ENCODE peak calls at places on chromosomes 2 and 18, in four cellular contexts. Y, S, I and W are unnamed samples.

GRCh38 chr2:166092889-166093288 is 34.9 kb downstream of the SCN1A start:
- DNase-seq in Y (peak; percentile 92), S (no peak), I (no peak), W (no peak)

GRCh38 chr18:63155169-63155852 is 164.3 kb downstream of the BCL2 start:
- DNase-seq in Y (no peak), S (peak; percentile 74), I (peak; percentile 76), W (peak; percentile 39)

GRCh38 chr2:119022678-119023077 is 80.7 kb downstream of the MARCO start:
- DNase-seq in Y (no peak), S (no peak), I (no peak), W (no peak)

GRCh38 chr2:198852248-198852647 is 605.5 kb downstream of the SATB2 start:
- DNase-seq in Y (no peak), S (no peak), I (no peak), W (no peak)

GRCh38 chr2:116980354-116980753 is 834.1 kb upstream of the DDX18 start:
- DNase-seq in Y (no peak), S (no peak), I (no peak), W (no peak)

GRCh38 chr18:11065061-11065460 is 84.3 kb downstream of the PIEZO2 start:
- DNase-seq in Y (no peak), S (no peak), I (no peak), W (no peak)

GRCh38 chr2:167749641-167750040 is 497.8 kb downstream of the STK39 start:
- DNase-seq in Y (no peak), S (no peak), I (no peak), W (no peak)

GRCh38 chr2:191894681-191895147 is 47.8 kb upstream of the CAVIN2 start:
- DNase-seq in Y (peak; percentile 86), S (no peak), I (no peak), W (no peak)

GRCh38 chr2:125167152-125167551 is 1142.1 kb downstream of the CNTNAP5 start:
- DNase-seq in Y (peak; percentile 5), S (no peak), I (no peak), W (no peak)

GRCh38 chr2:21441442-21441841 is 317.7 kb downstream of the TDRD15 start:
- DNase-seq in Y (no peak), S (no peak), I (no peak), W (no peak)

GRCh38 chr2:31365348-31365747 is 49.2 kb downstream of the XDH start:
- DNase-seq in Y (no peak), S (no peak), I (no peak), W (no peak)

GRCh38 chr2:188665196-188665595 is 309.0 kb upstream of the COL3A1 start:
- DNase-seq in Y (peak; percentile 55), S (no peak), I (no peak), W (no peak)

GRCh38 chr2:28956890-28957289 is 24.2 kb upstream of the TOGARAM2 start:
- DNase-seq in Y (no peak), S (no peak), I (no peak), W (no peak)

GRCh38 chr2:126644630-126645191 is 11.2 kb upstream of the GYPC start:
- DNase-seq in Y (no peak), S (no peak), I (no peak), W (no peak)

GRCh38 chr2:235170536-235171510 is 219.0 kb downstream of the SH3BP4 start:
- DNase-seq in Y (peak; percentile 60), S (no peak), I (no peak), W (peak; percentile 73)

GRCh38 chr2:25341753-25342371 is at the start of gene DNMT3A:
- DNase-seq in Y (peak; percentile 55), S (peak; percentile 82), I (peak; percentile 74), W (peak; percentile 59)

GRCh38 chr2:176656055-176656775 is 387.0 kb downstream of the MTX2 start:
- DNase-seq in Y (no peak), S (no peak), I (no peak), W (no peak)

GRCh38 chr2:176657391-176657790 is 388.1 kb downstream of the MTX2 start:
- DNase-seq in Y (no peak), S (no peak), I (no peak), W (no peak)

GRCh38 chr2:176658708-176659107 is 389.5 kb downstream of the MTX2 start:
- DNase-seq in Y (no peak), S (no peak), I (no peak), W (no peak)

GRCh38 chr2:176653856-176654443 is 384.7 kb downstream of the MTX2 start:
- DNase-seq in Y (peak; percentile 55), S (peak; percentile 34), I (peak; percentile 39), W (peak; percentile 69)

DNA sequence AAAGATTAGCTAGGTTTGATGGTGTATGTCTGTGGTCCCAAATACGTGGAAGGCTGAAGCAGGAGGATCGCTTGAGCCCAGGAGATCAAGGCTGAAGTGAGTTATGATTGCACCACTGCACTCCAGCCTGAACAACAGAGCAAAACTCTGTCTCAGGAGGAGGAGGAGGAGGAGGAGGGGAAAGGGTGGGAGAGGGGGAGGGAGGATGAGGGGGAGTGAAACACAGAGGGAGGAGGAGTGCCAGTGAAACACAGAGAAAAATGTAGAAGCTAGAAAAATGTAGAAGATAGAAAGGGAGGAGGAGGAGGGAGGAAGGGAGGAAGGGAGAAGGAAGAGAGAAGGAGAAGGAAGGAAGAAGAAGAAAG is 387.5 kb downstream of the MTX2 start:
- DNase-seq in Y (no peak), S (no peak), I (no peak), W (no peak)
- H3K4me3 ChIP-seq in Y (no peak overlapping the region), S (no peak overlapping the region), I (no peak overlapping the region), W (no peak overlapping the region)

DNA sequence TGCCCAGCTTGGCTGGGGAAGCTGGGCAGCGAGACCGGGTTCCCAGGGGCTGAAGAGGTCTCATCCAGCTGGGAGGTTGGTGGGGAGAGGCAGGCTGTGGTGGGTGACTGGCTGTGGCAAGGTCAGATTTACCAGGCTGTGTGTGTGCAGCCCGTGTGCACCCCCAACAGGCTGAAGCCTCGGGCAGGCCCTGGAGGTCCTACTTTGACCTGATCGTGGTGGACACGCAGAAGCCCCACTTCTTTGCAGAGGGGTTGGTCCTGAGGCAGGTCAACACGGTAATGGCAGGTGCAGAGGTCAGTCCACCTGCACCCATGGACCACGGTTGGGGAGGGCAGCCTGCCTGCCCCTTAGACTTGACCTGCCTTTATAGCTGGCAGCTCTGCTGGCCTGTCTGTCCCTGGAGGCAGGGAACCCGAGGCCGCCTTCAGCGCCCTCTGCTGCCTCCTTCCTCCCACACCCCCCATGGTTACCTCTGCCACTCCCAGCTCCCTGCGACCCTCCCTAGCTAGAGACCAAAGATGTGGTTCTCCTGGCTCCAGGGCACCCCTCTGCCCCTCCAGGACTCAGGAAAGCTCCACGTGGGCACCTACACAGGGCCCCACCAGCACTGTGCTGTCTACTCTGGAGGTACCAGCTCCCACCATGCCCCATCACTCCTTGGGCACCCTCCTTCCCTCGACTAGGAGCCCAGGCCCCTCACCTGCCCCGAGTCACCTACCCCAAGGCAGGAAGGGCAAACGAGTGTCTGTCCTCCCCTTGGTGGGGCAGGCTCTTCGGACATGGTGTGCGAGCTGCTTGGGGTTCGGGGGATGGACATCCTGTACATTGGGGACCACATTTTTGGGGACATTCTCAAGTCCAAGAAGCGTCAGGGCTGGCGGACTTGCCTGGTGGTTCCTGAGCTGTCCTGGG is 4.0 kb downstream of the NT5DC4 start:
- DNase-seq in Y (no peak), S (no peak), I (no peak), W (no peak)
- TF ChIP-seq CTCF in Y (peak; percentile 26), S (no peak), I (no peak), W (no peak)

DNA sequence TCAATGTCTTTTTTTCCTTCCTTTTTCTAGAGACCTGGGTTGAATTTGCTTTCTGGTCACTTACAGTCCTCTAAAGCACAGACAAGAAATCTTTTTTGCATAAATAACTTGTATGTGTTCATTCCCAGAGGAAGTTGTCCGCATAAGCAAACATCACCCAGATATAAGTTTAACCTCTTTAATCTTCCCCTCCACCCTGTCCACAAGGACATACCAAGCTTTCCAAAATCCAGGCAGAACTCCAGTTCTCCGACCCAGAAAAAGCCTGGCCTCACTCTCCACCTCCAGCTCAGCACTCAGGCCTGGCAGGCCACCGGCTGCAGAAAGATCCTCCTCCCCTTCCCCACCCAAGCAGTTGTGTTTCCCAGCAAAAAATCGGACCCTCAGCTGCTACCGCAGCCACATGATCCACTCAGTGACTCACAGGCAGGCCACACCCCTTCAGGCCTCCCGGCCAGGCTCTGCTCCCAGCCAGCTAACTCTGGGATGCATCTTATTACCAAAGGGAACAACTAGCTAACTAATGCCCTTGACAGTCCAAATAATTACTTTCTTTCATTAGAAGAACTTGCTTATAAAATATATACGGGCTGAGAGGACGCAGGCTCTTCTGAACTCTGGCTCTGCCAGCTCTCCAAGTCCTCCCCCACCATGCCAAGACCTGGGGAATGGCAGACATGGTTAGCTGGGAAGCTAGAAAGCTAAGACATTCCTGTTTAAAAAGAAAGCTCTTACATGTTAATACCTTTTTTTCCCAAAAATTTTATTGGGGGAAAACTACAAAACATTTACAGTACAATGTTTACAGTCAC is 4.5 kb downstream of the ZFP36L2 start:
- DNase-seq in Y (peak; percentile 97), S (peak; percentile 91), I (peak; percentile 83), W (peak; percentile 87)
- H3K36me3 ChIP-seq in Y (peaks cover 24% of the 10 kb centered on the region), S (peaks cover 35% of the 10 kb centered on the region), I (peaks cover 27% of the 10 kb centered on the region), W (peaks cover 21% of the 10 kb centered on the region)

GRCh38 chr2:135471106-135471505 is 59.9 kb downstream of the ZRANB3 start:
- DNase-seq in Y (no peak), S (no peak), I (no peak), W (no peak)

GRCh38 chr2:135473567-135473966 is 57.5 kb downstream of the ZRANB3 start:
- DNase-seq in Y (peak; percentile 8), S (no peak), I (no peak), W (no peak)

GRCh38 chr2:135475128-135475527 is 55.9 kb downstream of the ZRANB3 start:
- DNase-seq in Y (no peak), S (no peak), I (no peak), W (no peak)
- H3K4me3 ChIP-seq in Y (no peak overlapping the region), S (no peak overlapping the region), I (no peak overlapping the region), W (no peak overlapping the region)

GRCh38 chr2:23622466-23622865 is 237.5 kb downstream of the KLHL29 start:
- DNase-seq in Y (no peak), S (no peak), I (no peak), W (no peak)

GRCh38 chr2:23622966-23623665 is 238.1 kb downstream of the KLHL29 start:
- DNase-seq in Y (no peak), S (no peak), I (no peak), W (no peak)

GRCh38 chr2:23624915-23625314 is 239.9 kb downstream of the KLHL29 start:
- DNase-seq in Y (no peak), S (no peak), I (no peak), W (no peak)

GRCh38 chr2:23625726-23626125 is 240.7 kb downstream of the KLHL29 start:
- DNase-seq in Y (no peak), S (no peak), I (no peak), W (no peak)

GRCh38 chr2:23624378-23624777 is 239.4 kb downstream of the KLHL29 start:
- DNase-seq in Y (no peak), S (no peak), I (no peak), W (peak; percentile 19)
- TF ChIP-seq CTCF in Y (peak; percentile 31), S (peak; percentile 29), I (no peak), W (peak; percentile 55)

GRCh38 chr18:3256693-3257626 is 5.0 kb upstream of the MYL12B start:
- DNase-seq in Y (peak; percentile 91), S (no peak), I (peak; percentile 49), W (peak; percentile 67)

GRCh38 chr18:3252843-3253242 is 5.2 kb downstream of the MYL12A start:
- DNase-seq in Y (no peak), S (no peak), I (no peak), W (no peak)

GRCh38 chr18:3251963-3252277 is 4.3 kb downstream of the MYL12A start:
- DNase-seq in Y (peak; percentile 37), S (no peak), I (no peak), W (no peak)

GRCh38 chr18:3255611-3256165 is 6.2 kb upstream of the MYL12B start:
- DNase-seq in Y (no peak), S (no peak), I (no peak), W (no peak)

GRCh38 chr18:3254725-3255124 is 7.1 kb downstream of the MYL12A start:
- DNase-seq in Y (no peak), S (no peak), I (no peak), W (no peak)
- H3K36me3 ChIP-seq in Y (peaks cover 35% of the 10 kb centered on the region), S (peaks cover 70% of the 10 kb centered on the region), I (peaks cover 68% of the 10 kb centered on the region), W (peaks cover 2% of the 10 kb centered on the region)